ENCODE peak calls at places on chromosome 19, in six cellular contexts. V, U, T, Y, Z and W are unnamed samples.

GRCh38 chr19:7236153-7236552 is 58.1 kb downstream of the INSR start:
- DNase-seq in V (no peak), U (no peak), T (no peak), Y (no peak), Z (no peak), W (no peak)

GRCh38 chr19:53634768-53635167 is 3.0 kb downstream of the DPRX start:
- DNase-seq in V (peak), U (no peak), T (no peak), Y (no peak), Z (no peak), W (no peak)

GRCh38 chr19:42042455-42043170 is 27.4 kb downstream of the GRIK5 start:
- DNase-seq in V (no peak), U (peak), T (no peak), Y (no peak), Z (no peak), W (no peak)

GRCh38 chr19:38059897-38060296 is 152.9 kb downstream of the SIPA1L3 start:
- DNase-seq in V (no peak), U (no peak), T (no peak), Y (no peak), Z (no peak), W (no peak)

GRCh38 chr19:35300340-35300649 is 8.3 kb downstream of the MAG start:
- DNase-seq in V (no peak), U (no peak), T (no peak), Y (no peak), Z (no peak), W (no peak)

GRCh38 chr19:8702350-8702749 is 3.8 kb upstream of the ACTL9 start:
- DNase-seq in V (no peak), U (no peak), T (no peak), Y (no peak), Z (no peak), W (no peak)

GRCh38 chr19:38502410-38503143 is 69.1 kb downstream of the RYR1 start:
- DNase-seq in V (no peak), U (peak), T (no peak), Y (no peak), Z (no peak), W (no peak)

GRCh38 chr19:35468637-35469036 is 20.6 kb downstream of the FFAR2 start:
- DNase-seq in V (peak), U (no peak), T (peak), Y (peak), Z (peak), W (peak)

GRCh38 chr19:7242601-7243258 is 51.5 kb downstream of the INSR start:
- DNase-seq in V (no peak), U (no peak), T (no peak), Y (no peak), Z (no peak), W (peak)

GRCh38 chr19:2841858-2842574 is 741 bp downstream of the ZNF555 start:
- DNase-seq in V (peak), U (peak), T (peak), Y (peak), Z (no peak), W (peak)

GRCh38 chr19:4910594-4911273 is 1.4 kb downstream of the UHRF1 start:
- DNase-seq in V (no peak), U (no peak), T (no peak), Y (no peak), Z (no peak), W (no peak)

GRCh38 chr19:45474941-45475516 is 7.2 kb downstream of the FOSB start:
- DNase-seq in V (no peak), U (no peak), T (no peak), Y (no peak), Z (no peak), W (no peak)

GRCh38 chr19:48636859-48637448 is at the start of gene DBP:
- DNase-seq in V (peak), U (peak), T (no peak), Y (peak), Z (peak), W (no peak)

GRCh38 chr19:46975918-46976782 is 43.5 kb upstream of the NPAS1 start:
- DNase-seq in V (peak), U (peak), T (no peak), Y (peak), Z (peak), W (no peak)

GRCh38 chr19:39913682-39914333 is 20.6 kb downstream of the FCGBP start:
- DNase-seq in V (peak), U (peak), T (no peak), Y (no peak), Z (no peak), W (no peak)

GRCh38 chr19:16620584-16620983 is 7.4 kb downstream of the MED26 start:
- DNase-seq in V (no peak), U (no peak), T (no peak), Y (no peak), Z (no peak), W (no peak)

GRCh38 chr19:49553451-49554271 is 25.9 kb downstream of the RCN3 start:
- DNase-seq in V (no peak), U (no peak), T (no peak), Y (no peak), Z (no peak), W (no peak)

GRCh38 chr19:39539519-39540332 is at the start of gene EID2:
- DNase-seq in V (peak), U (peak), T (peak), Y (peak), Z (peak), W (peak)

GRCh38 chr19:42634409-42635232 is 39.9 kb upstream of the CEACAM8 start:
- DNase-seq in V (peak), U (no peak), T (peak), Y (no peak), Z (no peak), W (peak)

GRCh38 chr19:46659151-46660007 is 1.6 kb downstream of the DACT3 start:
- DNase-seq in V (peak), U (peak), T (peak), Y (no peak), Z (peak), W (peak)

GRCh38 chr19:29714953-29715694 is at the start of gene C19orf12:
- DNase-seq in V (peak), U (peak), T (peak), Y (peak), Z (peak), W (peak)

GRCh38 chr19:28985201-28985600 is 227.8 kb downstream of the UQCRFS1 start:
- DNase-seq in V (peak), U (no peak), T (no peak), Y (no peak), Z (no peak), W (no peak)

GRCh38 chr19:49422407-49423277 is 599 bp downstream of the PTH2 start:
- DNase-seq in V (peak), U (peak), T (peak), Y (peak), Z (no peak), W (peak)

GRCh38 chr19:17125728-17126677 is 50.4 kb downstream of the MYO9B start:
- DNase-seq in V (no peak), U (peak), T (no peak), Y (peak), Z (peak), W (peak)

GRCh38 chr19:48635263-48635965 is 1.8 kb downstream of the DBP start:
- DNase-seq in V (peak), U (peak), T (peak), Y (peak), Z (peak), W (peak)

GRCh38 chr19:6238643-6239281 is 41.0 kb downstream of the MLLT1 start:
- DNase-seq in V (no peak), U (peak), T (no peak), Y (peak), Z (peak), W (no peak)

GRCh38 chr19:49125025-49125731 is 5.8 kb downstream of the PPFIA3 start:
- DNase-seq in V (peak), U (no peak), T (no peak), Y (no peak), Z (no peak), W (no peak)

GRCh38 chr19:4058696-4059492 is 7.8 kb downstream of the ZBTB7A start:
- DNase-seq in V (no peak), U (peak), T (no peak), Y (no peak), Z (peak), W (no peak)

GRCh38 chr19:3606690-3607289 is at the start of gene TBXA2R:
- DNase-seq in V (peak), U (peak), T (peak), Y (peak), Z (peak), W (peak)

GRCh38 chr19:50551713-50552187 is 16.5 kb downstream of the LRRC4B start:
- DNase-seq in V (peak), U (no peak), T (no peak), Y (no peak), Z (no peak), W (no peak)

GRCh38 chr19:54451331-54451871 is 2.4 kb downstream of the LENG8 start:
- DNase-seq in V (peak), U (no peak), T (no peak), Y (no peak), Z (peak), W (no peak)

GRCh38 chr19:6752257-6753177 is 13.0 kb downstream of the TRIP10 start:
- DNase-seq in V (peak), U (peak), T (peak), Y (no peak), Z (no peak), W (peak)

GRCh38 chr19:50729894-50730293 is 6.7 kb downstream of the CLEC11A start:
- DNase-seq in V (no peak), U (no peak), T (no peak), Y (no peak), Z (no peak), W (peak)

GRCh38 chr19:49157445-49158224 is at the start of gene TRPM4:
- DNase-seq in V (peak), U (peak), T (peak), Y (peak), Z (peak), W (peak)

GRCh38 chr19:58401825-58402433 is 6.5 kb downstream of the RNF225 start:
- DNase-seq in V (no peak), U (peak), T (no peak), Y (no peak), Z (no peak), W (no peak)

GRCh38 chr19:44207126-44207803 is 5.1 kb upstream of the ZNF227 start:
- DNase-seq in V (peak), U (no peak), T (peak), Y (peak), Z (peak), W (peak)

GRCh38 chr19:44212865-44213346 is 574 bp downstream of the ZNF227 start:
- DNase-seq in V (peak), U (no peak), T (peak), Y (no peak), Z (no peak), W (no peak)

DNA sequence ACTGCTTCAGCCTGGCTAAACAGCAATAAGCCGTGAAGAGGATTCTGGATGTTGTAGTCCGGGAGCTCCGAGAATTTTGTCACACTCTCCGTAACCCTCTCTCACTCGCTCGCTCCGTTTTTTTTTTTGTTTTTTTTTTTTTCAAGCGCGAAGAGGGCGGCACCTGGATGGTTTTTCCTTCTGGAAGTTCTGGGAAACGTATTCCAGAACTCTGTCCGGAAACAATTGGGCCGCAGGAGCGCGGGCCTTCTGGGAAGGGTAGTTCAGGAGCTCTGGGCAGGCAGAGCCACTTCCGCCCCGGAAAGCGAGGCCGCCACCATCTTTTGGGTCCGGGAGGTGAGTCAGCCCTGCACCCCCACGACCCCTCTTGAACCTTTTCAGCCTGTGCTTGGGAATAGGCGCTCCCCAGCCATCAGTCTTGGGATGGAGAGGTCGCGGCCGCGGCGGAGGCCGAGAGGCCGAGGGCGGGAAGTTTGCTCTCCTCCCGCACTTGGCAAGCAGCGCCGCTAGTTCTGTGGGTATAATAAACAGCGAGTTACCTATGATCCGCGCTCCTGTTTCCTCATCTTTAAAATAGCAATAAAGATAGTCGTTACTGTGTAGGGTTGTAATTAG is at the start of gene ZNF227:
- DNase-seq in V (peak), U (peak), T (peak), Y (peak), Z (peak), W (peak)
- TF ChIP-seq CTCF in V (no peak), U (no peak), T (no peak), Y (no peak), Z (no peak), W (no peak)

GRCh38 chr19:18484992-18485391 is 36.9 kb downstream of the ELL start:
- DNase-seq in V (no peak), U (no peak), T (no peak), Y (no peak), Z (no peak), W (no peak)
- TF ChIP-seq CTCF in V (peak), U (no peak), T (no peak), Y (no peak), Z (no peak), W (no peak)

GRCh38 chr19:12513531-12514061 is 29.0 kb upstream of the ZNF709 start:
- DNase-seq in V (peak), U (peak), T (no peak), Y (peak), Z (peak), W (no peak)
- TF ChIP-seq CTCF in V (peak), U (no peak), T (no peak), Y (peak), Z (no peak), W (no peak)

DNA sequence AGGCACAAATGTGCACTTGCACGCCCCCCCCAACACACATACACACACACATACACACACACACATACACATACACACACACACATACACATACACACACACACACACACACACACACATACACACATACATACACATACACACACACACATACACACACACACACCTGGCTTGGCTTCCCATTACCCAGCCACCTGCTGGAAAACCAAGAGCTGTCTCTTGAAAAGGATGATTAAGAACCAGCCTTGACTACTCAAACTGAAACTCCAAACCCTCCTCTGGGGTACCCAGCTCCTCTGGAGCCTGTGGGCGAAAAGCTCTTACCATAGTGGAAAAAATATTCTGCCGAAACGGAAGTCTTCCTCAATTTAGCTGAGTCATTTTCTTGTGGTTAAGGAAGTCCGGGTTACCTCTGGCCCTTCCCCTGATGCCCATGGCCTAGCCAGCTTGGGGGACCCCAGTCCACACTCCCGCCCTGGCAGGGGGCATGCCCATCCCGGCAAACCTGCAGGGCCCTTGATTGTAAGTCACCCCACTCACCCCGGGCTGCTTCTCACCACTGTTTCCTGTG is 21.9 kb downstream of the CEBPA start:
- DNase-seq in V (no peak), U (peak), T (no peak), Y (no peak), Z (no peak), W (peak)
- TF ChIP-seq CTCF in V (no peak), U (no peak), T (no peak), Y (no peak), Z (no peak), W (no peak)

GRCh38 chr19:1456121-1456900 is 6.4 kb downstream of the APC2 start:
- DNase-seq in V (no peak), U (peak), T (no peak), Y (no peak), Z (no peak), W (no peak)

GRCh38 chr19:1455002-1455335 is 5.0 kb downstream of the APC2 start:
- DNase-seq in V (no peak), U (no peak), T (no peak), Y (no peak), Z (no peak), W (no peak)

GRCh38 chr19:1455336-1456120 is 5.6 kb downstream of the APC2 start:
- DNase-seq in V (peak), U (peak), T (no peak), Y (no peak), Z (no peak), W (peak)

GRCh38 chr19:1457892-1458291 is 8.0 kb downstream of the APC2 start:
- DNase-seq in V (no peak), U (peak), T (no peak), Y (no peak), Z (no peak), W (no peak)

GRCh38 chr19:1457031-1457739 is 7.3 kb downstream of the APC2 start:
- DNase-seq in V (peak), U (peak), T (no peak), Y (no peak), Z (no peak), W (no peak)
- TF ChIP-seq CTCF in V (peak), U (no peak), T (no peak), Y (no peak), Z (no peak), W (no peak)

DNA sequence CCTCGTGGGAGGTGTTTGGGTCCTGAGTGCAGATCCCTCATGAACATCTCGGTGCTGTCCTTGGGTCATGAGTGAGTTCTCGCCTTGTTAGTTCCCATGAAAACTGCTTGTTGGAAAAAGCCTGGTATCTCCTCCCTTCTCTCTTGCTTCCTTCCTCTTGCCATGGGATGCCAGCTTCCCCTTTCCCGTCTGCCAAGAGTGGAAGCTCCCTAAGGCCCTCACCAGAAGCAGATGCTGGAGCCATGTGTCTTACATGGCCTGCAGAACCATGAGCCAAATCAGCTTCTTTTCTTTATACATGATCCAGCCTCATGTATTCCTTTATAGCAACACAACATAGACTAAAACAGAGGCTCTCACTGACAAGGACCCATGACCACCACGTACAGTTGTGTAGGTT is 8.2 kb downstream of the ADGRE2 start:
- DNase-seq in V (no peak), U (no peak), T (no peak), Y (no peak), Z (no peak), W (no peak)
- TF ChIP-seq CTCF in V (no peak), U (no peak), T (no peak), Y (no peak), Z (no peak), W (no peak)